ENCODE peak calls at places on chromosome 3, in eight cellular contexts. One of them, this sample, is unnamed.
A peak's percentile ranks its signal among the peaks of the same experiment; 100 is the strongest.

GRCh38 chr3:150739200-150739863 is 23.6 kb downstream of the SIAH2 start:
- DNase-seq in AG04450: no peak
- DNase-seq in amniotic stem cell: no peak
- DNase-seq in stimulated activated CD8-positive, alpha-beta memory T cell treated with anti-CD3 and anti-CD28 coated beads, Interleukin-7, amount 100 ng/mL, for 48 hours: no peak
- DNase-seq in left colon: no peak
- DNase-seq in astrocyte of the spinal cord: no peak
- DNase-seq in NCI-H524: no peak
- DNase-seq in A673: peak; percentile 81
- DNase-seq in this sample: no peak

GRCh38 chr3:87634426-87634825 is 358.0 kb upstream of the POU1F1 start:
- DNase-seq in AG04450: no peak
- DNase-seq in amniotic stem cell: no peak
- DNase-seq in stimulated activated CD8-positive, alpha-beta memory T cell treated with anti-CD3 and anti-CD28 coated beads, Interleukin-7, amount 100 ng/mL, for 48 hours: no peak
- DNase-seq in left colon: no peak
- DNase-seq in astrocyte of the spinal cord: no peak
- DNase-seq in NCI-H524: no peak
- DNase-seq in A673: no peak
- DNase-seq in this sample: no peak

GRCh38 chr3:71658131-71658530 is 67.1 kb downstream of the EIF4E3 start:
- DNase-seq in AG04450: no peak
- DNase-seq in amniotic stem cell: no peak
- DNase-seq in stimulated activated CD8-positive, alpha-beta memory T cell treated with anti-CD3 and anti-CD28 coated beads, Interleukin-7, amount 100 ng/mL, for 48 hours: no peak
- DNase-seq in left colon: peak; percentile 80
- DNase-seq in astrocyte of the spinal cord: peak; percentile 73
- DNase-seq in NCI-H524: no peak
- DNase-seq in A673: no peak
- DNase-seq in this sample: peak; percentile 94

GRCh38 chr3:31364711-31365110 is 168.0 kb upstream of the STT3B start:
- DNase-seq in AG04450: no peak
- DNase-seq in amniotic stem cell: no peak
- DNase-seq in stimulated activated CD8-positive, alpha-beta memory T cell treated with anti-CD3 and anti-CD28 coated beads, Interleukin-7, amount 100 ng/mL, for 48 hours: no peak
- DNase-seq in left colon: no peak
- DNase-seq in astrocyte of the spinal cord: peak; percentile 63
- DNase-seq in NCI-H524: no peak
- DNase-seq in A673: no peak
- DNase-seq in this sample: peak; percentile 7

GRCh38 chr3:66017084-66017990 is 21.4 kb downstream of the MAGI1 start:
- DNase-seq in AG04450: no peak
- DNase-seq in amniotic stem cell: no peak
- DNase-seq in stimulated activated CD8-positive, alpha-beta memory T cell treated with anti-CD3 and anti-CD28 coated beads, Interleukin-7, amount 100 ng/mL, for 48 hours: no peak
- DNase-seq in left colon: no peak
- DNase-seq in astrocyte of the spinal cord: no peak
- DNase-seq in NCI-H524: peak; percentile 5
- DNase-seq in A673: no peak
- DNase-seq in this sample: no peak

GRCh38 chr3:167287308-167287707 is 92.8 kb downstream of the ZBBX start:
- DNase-seq in AG04450: no peak
- DNase-seq in amniotic stem cell: no peak
- DNase-seq in stimulated activated CD8-positive, alpha-beta memory T cell treated with anti-CD3 and anti-CD28 coated beads, Interleukin-7, amount 100 ng/mL, for 48 hours: no peak
- DNase-seq in left colon: no peak
- DNase-seq in astrocyte of the spinal cord: no peak
- DNase-seq in NCI-H524: no peak
- DNase-seq in A673: no peak
- DNase-seq in this sample: no peak

GRCh38 chr3:12828751-12829150 is 12.6 kb downstream of the RPL32 start:
- DNase-seq in AG04450: no peak
- DNase-seq in amniotic stem cell: no peak
- DNase-seq in stimulated activated CD8-positive, alpha-beta memory T cell treated with anti-CD3 and anti-CD28 coated beads, Interleukin-7, amount 100 ng/mL, for 48 hours: no peak
- DNase-seq in left colon: no peak
- DNase-seq in astrocyte of the spinal cord: no peak
- DNase-seq in NCI-H524: no peak
- DNase-seq in A673: no peak
- DNase-seq in this sample: no peak

GRCh38 chr3:122902326-122902725 is 107.5 kb downstream of the SLC49A4 start:
- DNase-seq in AG04450: no peak
- DNase-seq in amniotic stem cell: no peak
- DNase-seq in stimulated activated CD8-positive, alpha-beta memory T cell treated with anti-CD3 and anti-CD28 coated beads, Interleukin-7, amount 100 ng/mL, for 48 hours: no peak
- DNase-seq in left colon: no peak
- DNase-seq in astrocyte of the spinal cord: no peak
- DNase-seq in NCI-H524: no peak
- DNase-seq in A673: no peak
- DNase-seq in this sample: no peak

GRCh38 chr3:48042071-48042760 is 26.0 kb upstream of the MAP4 start:
- DNase-seq in AG04450: no peak
- DNase-seq in amniotic stem cell: no peak
- DNase-seq in stimulated activated CD8-positive, alpha-beta memory T cell treated with anti-CD3 and anti-CD28 coated beads, Interleukin-7, amount 100 ng/mL, for 48 hours: no peak
- DNase-seq in left colon: no peak
- DNase-seq in astrocyte of the spinal cord: peak; percentile 29
- DNase-seq in NCI-H524: no peak
- DNase-seq in A673: no peak
- DNase-seq in this sample: no peak

GRCh38 chr3:31189330-31189729 is 294.9 kb upstream of the GADL1 start:
- DNase-seq in AG04450: no peak
- DNase-seq in amniotic stem cell: no peak
- DNase-seq in stimulated activated CD8-positive, alpha-beta memory T cell treated with anti-CD3 and anti-CD28 coated beads, Interleukin-7, amount 100 ng/mL, for 48 hours: no peak
- DNase-seq in left colon: no peak
- DNase-seq in astrocyte of the spinal cord: no peak
- DNase-seq in NCI-H524: no peak
- DNase-seq in A673: no peak
- DNase-seq in this sample: no peak

GRCh38 chr3:157061271-157061670 is 98.7 kb downstream of the CCNL1 start:
- DNase-seq in AG04450: no peak
- DNase-seq in amniotic stem cell: no peak
- DNase-seq in stimulated activated CD8-positive, alpha-beta memory T cell treated with anti-CD3 and anti-CD28 coated beads, Interleukin-7, amount 100 ng/mL, for 48 hours: no peak
- DNase-seq in left colon: no peak
- DNase-seq in astrocyte of the spinal cord: no peak
- DNase-seq in NCI-H524: no peak
- DNase-seq in A673: no peak
- DNase-seq in this sample: no peak

GRCh38 chr3:79167651-79168416 is 600.0 kb downstream of the ROBO1 start:
- DNase-seq in AG04450: peak; percentile 86
- DNase-seq in amniotic stem cell: peak; percentile 89
- DNase-seq in stimulated activated CD8-positive, alpha-beta memory T cell treated with anti-CD3 and anti-CD28 coated beads, Interleukin-7, amount 100 ng/mL, for 48 hours: no peak
- DNase-seq in left colon: no peak
- DNase-seq in astrocyte of the spinal cord: peak; percentile 97
- DNase-seq in NCI-H524: no peak
- DNase-seq in A673: peak; percentile 56
- DNase-seq in this sample: no peak

GRCh38 chr3:99638244-99638948 is at the start of gene COL8A1:
- DNase-seq in AG04450: peak; percentile 47
- DNase-seq in amniotic stem cell: no peak
- DNase-seq in stimulated activated CD8-positive, alpha-beta memory T cell treated with anti-CD3 and anti-CD28 coated beads, Interleukin-7, amount 100 ng/mL, for 48 hours: no peak
- DNase-seq in left colon: peak; percentile 39
- DNase-seq in astrocyte of the spinal cord: peak; percentile 90
- DNase-seq in NCI-H524: peak; percentile 8
- DNase-seq in A673: peak; percentile 29
- DNase-seq in this sample: peak; percentile 89

GRCh38 chr3:52820741-52821140 is 9.7 kb downstream of the ITIH4 start:
- DNase-seq in AG04450: no peak
- DNase-seq in amniotic stem cell: no peak
- DNase-seq in stimulated activated CD8-positive, alpha-beta memory T cell treated with anti-CD3 and anti-CD28 coated beads, Interleukin-7, amount 100 ng/mL, for 48 hours: no peak
- DNase-seq in left colon: no peak
- DNase-seq in astrocyte of the spinal cord: peak; percentile 17
- DNase-seq in NCI-H524: peak; percentile 2
- DNase-seq in A673: peak; percentile 18
- DNase-seq in this sample: peak; percentile 63

GRCh38 chr3:175325440-175325839 is 466.3 kb downstream of the NAALADL2 start:
- DNase-seq in AG04450: no peak
- DNase-seq in amniotic stem cell: no peak
- DNase-seq in stimulated activated CD8-positive, alpha-beta memory T cell treated with anti-CD3 and anti-CD28 coated beads, Interleukin-7, amount 100 ng/mL, for 48 hours: no peak
- DNase-seq in left colon: no peak
- DNase-seq in astrocyte of the spinal cord: no peak
- DNase-seq in NCI-H524: no peak
- DNase-seq in A673: no peak
- DNase-seq in this sample: no peak

GRCh38 chr3:147737411-147737810 is 328.2 kb downstream of the ZIC1 start:
- DNase-seq in AG04450: no peak
- DNase-seq in amniotic stem cell: no peak
- DNase-seq in stimulated activated CD8-positive, alpha-beta memory T cell treated with anti-CD3 and anti-CD28 coated beads, Interleukin-7, amount 100 ng/mL, for 48 hours: no peak
- DNase-seq in left colon: no peak
- DNase-seq in astrocyte of the spinal cord: peak; percentile 40
- DNase-seq in NCI-H524: no peak
- DNase-seq in A673: no peak
- DNase-seq in this sample: no peak

GRCh38 chr3:108602249-108602934 is 12.9 kb downstream of the DZIP3 start:
- DNase-seq in AG04450: no peak
- DNase-seq in amniotic stem cell: no peak
- DNase-seq in stimulated activated CD8-positive, alpha-beta memory T cell treated with anti-CD3 and anti-CD28 coated beads, Interleukin-7, amount 100 ng/mL, for 48 hours: no peak
- DNase-seq in left colon: no peak
- DNase-seq in astrocyte of the spinal cord: no peak
- DNase-seq in NCI-H524: no peak
- DNase-seq in A673: no peak
- DNase-seq in this sample: no peak

GRCh38 chr3:66423791-66424190 is 77.0 kb downstream of the LRIG1 start:
- DNase-seq in AG04450: no peak
- DNase-seq in amniotic stem cell: no peak
- DNase-seq in stimulated activated CD8-positive, alpha-beta memory T cell treated with anti-CD3 and anti-CD28 coated beads, Interleukin-7, amount 100 ng/mL, for 48 hours: no peak
- DNase-seq in left colon: no peak
- DNase-seq in astrocyte of the spinal cord: peak; percentile 88
- DNase-seq in NCI-H524: no peak
- DNase-seq in A673: no peak
- DNase-seq in this sample: no peak

GRCh38 chr3:60798456-60798855 is 452.8 kb downstream of the FHIT start:
- DNase-seq in AG04450: no peak
- DNase-seq in amniotic stem cell: no peak
- DNase-seq in stimulated activated CD8-positive, alpha-beta memory T cell treated with anti-CD3 and anti-CD28 coated beads, Interleukin-7, amount 100 ng/mL, for 48 hours: no peak
- DNase-seq in left colon: no peak
- DNase-seq in astrocyte of the spinal cord: no peak
- DNase-seq in NCI-H524: no peak
- DNase-seq in A673: no peak
- DNase-seq in this sample: no peak

GRCh38 chr3:98920166-98920565 is 18.7 kb upstream of the DCBLD2 start:
- DNase-seq in AG04450: no peak
- DNase-seq in amniotic stem cell: no peak
- DNase-seq in stimulated activated CD8-positive, alpha-beta memory T cell treated with anti-CD3 and anti-CD28 coated beads, Interleukin-7, amount 100 ng/mL, for 48 hours: no peak
- DNase-seq in left colon: no peak
- DNase-seq in astrocyte of the spinal cord: no peak
- DNase-seq in NCI-H524: no peak
- DNase-seq in A673: no peak
- DNase-seq in this sample: no peak

GRCh38 chr3:11775493-11775892 is 71.2 kb downstream of the TAMM41 start:
- DNase-seq in AG04450: no peak
- DNase-seq in amniotic stem cell: no peak
- DNase-seq in stimulated activated CD8-positive, alpha-beta memory T cell treated with anti-CD3 and anti-CD28 coated beads, Interleukin-7, amount 100 ng/mL, for 48 hours: no peak
- DNase-seq in left colon: no peak
- DNase-seq in astrocyte of the spinal cord: no peak
- DNase-seq in NCI-H524: no peak
- DNase-seq in A673: no peak
- DNase-seq in this sample: no peak

GRCh38 chr3:128408693-128409620 is 57.7 kb downstream of the DNAJB8 start:
- DNase-seq in AG04450: no peak
- DNase-seq in amniotic stem cell: no peak
- DNase-seq in stimulated activated CD8-positive, alpha-beta memory T cell treated with anti-CD3 and anti-CD28 coated beads, Interleukin-7, amount 100 ng/mL, for 48 hours: no peak
- DNase-seq in left colon: no peak
- DNase-seq in astrocyte of the spinal cord: no peak
- DNase-seq in NCI-H524: no peak
- DNase-seq in A673: no peak
- DNase-seq in this sample: no peak

GRCh38 chr3:20326537-20326936 is 140.5 kb upstream of the SGO1 start:
- DNase-seq in AG04450: no peak
- DNase-seq in amniotic stem cell: no peak
- DNase-seq in stimulated activated CD8-positive, alpha-beta memory T cell treated with anti-CD3 and anti-CD28 coated beads, Interleukin-7, amount 100 ng/mL, for 48 hours: no peak
- DNase-seq in left colon: no peak
- DNase-seq in astrocyte of the spinal cord: peak; percentile 43
- DNase-seq in NCI-H524: no peak
- DNase-seq in A673: no peak
- DNase-seq in this sample: no peak

GRCh38 chr3:30770387-30770786 is 124.1 kb downstream of the GADL1 start:
- DNase-seq in AG04450: peak; percentile 32
- DNase-seq in amniotic stem cell: no peak
- DNase-seq in stimulated activated CD8-positive, alpha-beta memory T cell treated with anti-CD3 and anti-CD28 coated beads, Interleukin-7, amount 100 ng/mL, for 48 hours: no peak
- DNase-seq in left colon: no peak
- DNase-seq in astrocyte of the spinal cord: peak; percentile 86
- DNase-seq in NCI-H524: no peak
- DNase-seq in A673: no peak
- DNase-seq in this sample: peak; percentile 57

GRCh38 chr3:184540777-184541681 is 20.6 kb upstream of the EPHB3 start:
- DNase-seq in AG04450: no peak
- DNase-seq in amniotic stem cell: no peak
- DNase-seq in stimulated activated CD8-positive, alpha-beta memory T cell treated with anti-CD3 and anti-CD28 coated beads, Interleukin-7, amount 100 ng/mL, for 48 hours: peak; percentile 60
- DNase-seq in left colon: peak; percentile 80
- DNase-seq in astrocyte of the spinal cord: peak; percentile 39
- DNase-seq in NCI-H524: peak; percentile 20
- DNase-seq in A673: peak; percentile 43
- DNase-seq in this sample: peak; percentile 83

GRCh38 chr3:42173307-42173706 is 82.2 kb downstream of the TRAK1 start:
- DNase-seq in AG04450: no peak
- DNase-seq in amniotic stem cell: no peak
- DNase-seq in stimulated activated CD8-positive, alpha-beta memory T cell treated with anti-CD3 and anti-CD28 coated beads, Interleukin-7, amount 100 ng/mL, for 48 hours: no peak
- DNase-seq in left colon: no peak
- DNase-seq in astrocyte of the spinal cord: no peak
- DNase-seq in NCI-H524: no peak
- DNase-seq in A673: no peak
- DNase-seq in this sample: no peak

GRCh38 chr3:107271787-107272387 is 105.4 kb upstream of the CCDC54 start:
- DNase-seq in AG04450: no peak
- DNase-seq in amniotic stem cell: peak; percentile 35
- DNase-seq in stimulated activated CD8-positive, alpha-beta memory T cell treated with anti-CD3 and anti-CD28 coated beads, Interleukin-7, amount 100 ng/mL, for 48 hours: no peak
- DNase-seq in left colon: no peak
- DNase-seq in astrocyte of the spinal cord: peak; percentile 60
- DNase-seq in NCI-H524: peak; percentile 12
- DNase-seq in A673: peak; percentile 53
- DNase-seq in this sample: peak; percentile 56

GRCh38 chr3:183253961-183254815 is 1.1 kb downstream of the B3GNT5 start:
- DNase-seq in AG04450: no peak
- DNase-seq in amniotic stem cell: no peak
- DNase-seq in stimulated activated CD8-positive, alpha-beta memory T cell treated with anti-CD3 and anti-CD28 coated beads, Interleukin-7, amount 100 ng/mL, for 48 hours: no peak
- DNase-seq in left colon: no peak
- DNase-seq in astrocyte of the spinal cord: peak; percentile 32
- DNase-seq in NCI-H524: no peak
- DNase-seq in A673: peak; percentile 49
- DNase-seq in this sample: peak; percentile 70

GRCh38 chr3:2511356-2511755 is 412.7 kb downstream of the CNTN4 start:
- DNase-seq in AG04450: no peak
- DNase-seq in amniotic stem cell: no peak
- DNase-seq in stimulated activated CD8-positive, alpha-beta memory T cell treated with anti-CD3 and anti-CD28 coated beads, Interleukin-7, amount 100 ng/mL, for 48 hours: no peak
- DNase-seq in left colon: no peak
- DNase-seq in astrocyte of the spinal cord: no peak
- DNase-seq in NCI-H524: peak; percentile 91
- DNase-seq in A673: peak; percentile 32
- DNase-seq in this sample: no peak

This sample was measured in dermis blood vessel endothelial cell.